ENCODE peak calls at places on chromosome 18, in eight cellular contexts. V is LNCaP clone FGC, J is heart right ventricle, G is HFFc6, I is natural killer cell, A is GM13977, D is mesothelial cell of epicardium, F is MCF 10A. Q is an unnamed sample.

GRCh38 chr18:55863876-55864275 is 275.9 kb upstream of the TCF4 start:
- DNase-seq in D (no peak), F (no peak), A (no peak), V (no peak), G (no peak), I (no peak), J (no peak), Q (no peak)

GRCh38 chr18:45287531-45287930 is 327.7 kb upstream of the SLC14A2 start:
- DNase-seq in J (peak), G (no peak), A (no peak), V (peak), I (no peak), F (no peak), D (no peak), Q (no peak)

GRCh38 chr18:2932247-2933181 is 80.4 kb downstream of the LPIN2 start:
- DNase-seq in A (peak), J (no peak), F (peak), D (no peak), I (no peak), V (no peak), G (peak), Q (no peak)

GRCh38 chr18:26227051-26227672 is 917 bp downstream of the TAF4B start:
- DNase-seq in J (no peak), F (peak), G (no peak), I (no peak), V (no peak), A (no peak), D (no peak), Q (no peak)

GRCh38 chr18:33831424-33831823 is 253.4 kb downstream of the ASXL3 start:
- DNase-seq in D (no peak), I (no peak), J (no peak), A (no peak), F (no peak), V (no peak), G (no peak), Q (no peak)

GRCh38 chr18:31965331-31965970 is 22.5 kb upstream of the TRAPPC8 start:
- DNase-seq in D (no peak), F (no peak), J (no peak), G (no peak), I (no peak), A (no peak), V (no peak), Q (no peak)

GRCh38 chr18:45687617-45688016 is 36.4 kb upstream of the SLC14A1 start:
- DNase-seq in J (no peak), D (no peak), G (no peak), I (peak), V (no peak), F (no peak), A (peak), Q (peak)

GRCh38 chr18:79702906-79703305 is 23.3 kb downstream of the CTDP1 start:
- DNase-seq in F (no peak), G (no peak), I (no peak), D (no peak), V (no peak), A (no peak), J (no peak), Q (no peak)

GRCh38 chr18:22286576-22286975 is 117.2 kb downstream of the GATA6 start:
- DNase-seq in D (no peak), V (peak), F (peak), A (no peak), J (no peak), I (no peak), G (no peak), Q (no peak)

GRCh38 chr18:42157420-42157819 is 202.4 kb downstream of the PIK3C3 start:
- DNase-seq in V (no peak), J (no peak), G (no peak), I (no peak), F (no peak), A (no peak), D (no peak), Q (no peak)

GRCh38 chr18:48200631-48201336 is 208.4 kb downstream of the ZBTB7C start:
- DNase-seq in G (no peak), D (no peak), V (no peak), J (no peak), A (no peak), I (no peak), F (no peak), Q (no peak)

GRCh38 chr18:23716516-23716915 is 27.3 kb downstream of the LAMA3 start:
- DNase-seq in J (no peak), V (no peak), F (peak), G (peak), D (no peak), A (no peak), I (no peak), Q (no peak)

GRCh38 chr18:51009071-51009470 is 20.9 kb upstream of the SMAD4 start:
- DNase-seq in I (no peak), J (no peak), G (no peak), V (no peak), A (no peak), F (peak), D (no peak), Q (no peak)

GRCh38 chr18:5662586-5663090 is 118.8 kb upstream of the EPB41L3 start:
- DNase-seq in A (no peak), V (no peak), D (no peak), J (no peak), G (no peak), F (no peak), I (no peak), Q (no peak)

GRCh38 chr18:11674119-11674518 is 14.9 kb upstream of the GNAL start:
- DNase-seq in D (no peak), V (no peak), F (no peak), G (no peak), J (no peak), I (no peak), A (no peak), Q (no peak)

GRCh38 chr18:50281972-50282520 is 723 bp upstream of the MBD1 start:
- DNase-seq in I (no peak), V (no peak), A (no peak), D (no peak), F (no peak), G (no peak), J (no peak), Q (no peak)

GRCh38 chr18:36648803-36649202 is 180.0 kb downstream of the TPGS2 start:
- DNase-seq in A (no peak), G (no peak), V (no peak), I (no peak), D (no peak), F (no peak), J (no peak), Q (no peak)

GRCh38 chr18:36650906-36651305 is 177.9 kb downstream of the TPGS2 start:
- DNase-seq in J (no peak), F (no peak), G (no peak), V (no peak), D (no peak), I (no peak), A (no peak), Q (no peak)

GRCh38 chr18:36650206-36650605 is 178.6 kb downstream of the TPGS2 start:
- DNase-seq in F (no peak), G (no peak), D (no peak), J (no peak), I (no peak), A (no peak), V (no peak), Q (no peak)

GRCh38 chr18:36652503-36652902 is 176.3 kb downstream of the TPGS2 start:
- DNase-seq in J (no peak), G (no peak), V (no peak), I (no peak), F (no peak), A (no peak), D (no peak), Q (no peak)

GRCh38 chr18:36649205-36649604 is 179.6 kb downstream of the TPGS2 start:
- DNase-seq in V (no peak), G (no peak), A (no peak), J (no peak), D (no peak), I (no peak), F (no peak), Q (no peak)
- TF ChIP-seq CTCF in V (no peak), G (no peak), A (no peak), J (no peak), D (no peak), I (no peak), F (no peak), Q (no peak)

GRCh38 chr18:39801848-39802247 is 2153.2 kb upstream of the PIK3C3 start:
- DNase-seq in J (no peak), D (no peak), G (no peak), V (no peak), A (no peak), F (no peak), I (no peak), Q (no peak)

GRCh38 chr18:39801010-39801409 is 2154.0 kb upstream of the PIK3C3 start:
- DNase-seq in F (no peak), G (no peak), J (no peak), V (no peak), I (no peak), D (no peak), A (no peak), Q (no peak)

GRCh38 chr18:39802648-39803229 is 2152.3 kb upstream of the PIK3C3 start:
- DNase-seq in F (no peak), A (no peak), G (no peak), V (no peak), I (no peak), D (no peak), J (no peak), Q (no peak)

GRCh38 chr18:39805218-39805617 is 2149.8 kb upstream of the PIK3C3 start:
- DNase-seq in G (no peak), F (no peak), J (no peak), V (no peak), A (no peak), D (no peak), I (no peak), Q (no peak)

DNA sequence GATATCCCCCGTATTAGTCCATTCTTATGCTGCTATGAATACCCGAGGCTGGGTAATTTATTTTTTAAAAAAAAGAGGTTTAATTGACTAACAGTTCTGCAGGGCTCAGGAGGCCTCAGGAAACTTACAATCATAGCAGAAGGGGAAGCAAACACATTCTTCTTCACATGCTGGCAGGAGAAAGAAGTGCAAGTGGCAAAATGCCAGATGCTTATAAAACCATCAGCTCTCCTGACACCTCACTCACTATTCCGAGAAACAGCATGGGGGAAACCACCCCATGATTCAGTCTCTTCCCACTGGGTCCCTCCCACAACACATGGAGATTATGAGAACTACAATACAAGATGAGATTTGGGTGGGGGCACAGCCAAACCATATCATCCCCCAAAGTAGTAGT is 2148.5 kb upstream of the PIK3C3 start:
- DNase-seq in D (no peak), I (no peak), F (peak), A (no peak), V (no peak), J (no peak), G (peak), Q (no peak)
- TF ChIP-seq CTCF in D (no peak), I (no peak), F (no peak), A (no peak), V (no peak), J (no peak), G (no peak), Q (no peak)

GRCh38 chr18:58338141-58338540 is 290.8 kb downstream of the ALPK2 start:
- DNase-seq in V (no peak), F (no peak), A (no peak), D (no peak), G (no peak), I (no peak), J (no peak), Q (no peak)
- TF ChIP-seq CTCF in V (no peak), F (no peak), A (no peak), D (no peak), G (no peak), I (no peak), J (no peak), Q (no peak)

GRCh38 chr18:65725421-65726050 is 25.3 kb upstream of the CDH7 start:
- DNase-seq in F (peak), I (no peak), J (peak), D (peak), A (no peak), G (no peak), V (peak), Q (no peak)
- TF ChIP-seq CTCF in F (peak), I (no peak), J (peak), D (peak), A (peak), G (no peak), V (peak), Q (no peak)

GRCh38 chr18:10149768-10150556 is 236.1 kb downstream of the VAPA start:
- DNase-seq in I (no peak), V (no peak), D (no peak), F (no peak), G (no peak), J (no peak), A (no peak), Q (no peak)
- TF ChIP-seq CTCF in I (no peak), V (no peak), D (no peak), F (no peak), G (no peak), J (no peak), A (no peak), Q (no peak)

GRCh38 chr18:7755753-7756475 is 188.8 kb downstream of the PTPRM start:
- DNase-seq in I (no peak), G (no peak), F (peak), J (no peak), D (no peak), A (no peak), V (no peak), Q (no peak)
- TF ChIP-seq CTCF in I (no peak), G (peak), F (no peak), J (peak), D (no peak), A (no peak), V (peak), Q (no peak)

GRCh38 chr18:36411745-36412168 is 114.2 kb downstream of the FHOD3 start:
- DNase-seq in V (no peak), G (peak), D (no peak), J (no peak), A (no peak), I (no peak), F (peak), Q (no peak)

GRCh38 chr18:36410346-36410745 is 112.8 kb downstream of the FHOD3 start:
- DNase-seq in D (no peak), A (no peak), G (no peak), V (no peak), F (no peak), I (no peak), J (no peak), Q (no peak)

GRCh38 chr18:36415606-36416005 is 118.1 kb downstream of the FHOD3 start:
- DNase-seq in I (no peak), J (no peak), A (no peak), F (no peak), G (no peak), D (no peak), V (no peak), Q (no peak)

GRCh38 chr18:36409779-36410178 is 112.3 kb downstream of the FHOD3 start:
- DNase-seq in I (no peak), F (no peak), A (no peak), D (no peak), G (no peak), J (no peak), V (no peak), Q (no peak)

DNA sequence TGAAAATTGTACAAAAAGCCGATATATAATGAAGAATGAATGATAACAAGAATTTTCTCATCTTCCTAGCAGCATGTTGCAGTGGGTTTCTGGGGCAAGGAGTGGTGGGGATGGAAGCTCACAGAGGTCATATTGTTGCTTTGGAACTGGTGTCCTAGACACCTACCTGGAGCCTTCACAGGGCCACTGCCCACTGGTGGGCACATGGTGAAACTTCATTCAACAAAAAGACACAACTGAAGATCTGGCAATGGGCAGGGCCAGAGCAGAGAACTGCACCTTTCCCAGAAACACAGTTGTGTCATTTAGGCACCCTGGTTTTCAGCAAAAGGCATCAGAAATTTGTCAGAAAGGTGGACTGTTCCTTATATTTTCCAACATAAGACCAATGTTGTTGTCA is 115.3 kb downstream of the FHOD3 start:
- DNase-seq in J (no peak), V (no peak), I (no peak), F (peak), G (peak), D (no peak), A (no peak), Q (no peak)
- TF ChIP-seq CTCF in J (peak), V (peak), I (no peak), F (peak), G (peak), D (peak), A (peak), Q (no peak)

Q was measured in activated B cell treated with CpG ODN at 0.5 μM for 24 hours.